ENCODE peak calls at places on chromosomes 6 and 20, in eight cellular contexts. W is adrenal gland; R is astrocyte of the spinal cord; H is AG08395; Q is spleen; J is GM12878; K is thoracic aorta; F is activated CD4-positive, alpha-beta T cell treated with anti-CD3 and anti-CD28 coated beads, Interleukin-2, amount 50 U/mL, for 48 hours. Y is an unnamed sample.

GRCh38 chr6:42746452-42747400 is 823 bp upstream of the TBCC start:
- DNase-seq in W (peak; percentile 86), R (peak; percentile 96), H (peak; percentile 83), Q (peak; percentile 97), J (peak; percentile 68), K (peak; percentile 60), F (peak; percentile 88), Y (peak; percentile 86)

GRCh38 chr6:141988954-141989705 is 143.6 kb upstream of the GJE1 start:
- DNase-seq in W (no peak), R (peak; percentile 73), H (peak; percentile 74), Q (no peak), J (no peak), K (no peak), F (peak; percentile 35), Y (peak; percentile 36)

GRCh38 chr20:50222568-50223320 is 32.1 kb downstream of the CEBPB start:
- DNase-seq in W (no peak), R (no peak), H (no peak), Q (no peak), J (no peak), K (no peak), F (no peak), Y (no peak)

GRCh38 chr6:147061152-147061551 is 143.1 kb upstream of the STXBP5 start:
- DNase-seq in W (no peak), R (no peak), H (no peak), Q (no peak), J (no peak), K (no peak), F (no peak), Y (no peak)

GRCh38 chr20:7579888-7580287 is 360.4 kb downstream of the HAO1 start:
- DNase-seq in W (no peak), R (no peak), H (no peak), Q (no peak), J (no peak), K (no peak), F (no peak), Y (no peak)

GRCh38 chr20:45416917-45417316 is 976 bp downstream of the PIGT start:
- DNase-seq in W (no peak), R (no peak), H (no peak), Q (no peak), J (no peak), K (no peak), F (no peak), Y (no peak)

GRCh38 chr6:4732691-4733315 is 43.4 kb upstream of the CDYL start:
- DNase-seq in W (peak; percentile 82), R (peak; percentile 90), H (peak; percentile 92), Q (no peak), J (no peak), K (no peak), F (no peak), Y (peak; percentile 86)

GRCh38 chr20:19976595-19977372 is 40.4 kb upstream of the NAA20 start:
- DNase-seq in W (peak; percentile 75), R (peak; percentile 92), H (peak; percentile 88), Q (no peak), J (no peak), K (peak; percentile 46), F (no peak), Y (peak; percentile 79)